ENCODE peak calls at places on chromosomes 12 and 14, in ten cellular contexts. One of them, this sample, is unnamed.

GRCh38 chr12:27615331-27615891 is 80.8 kb upstream of the REP15 start:
- DNase-seq in stomach: no peak
- DNase-seq in GM12891: no peak
- DNase-seq in GM23338: no peak
- DNase-seq in Panc1: no peak
- DNase-seq in GM12878: no peak
- DNase-seq in spleen: no peak
- DNase-seq in HCT116: peak
- DNase-seq in prostate gland: no peak
- DNase-seq in sigmoid colon: no peak
- DNase-seq in this sample: no peak

GRCh38 chr12:70823182-70823976 is 97.2 kb downstream of the PTPRR start:
- DNase-seq in stomach: no peak
- DNase-seq in GM12891: no peak
- DNase-seq in GM23338: peak
- DNase-seq in Panc1: no peak
- DNase-seq in GM12878: no peak
- DNase-seq in spleen: no peak
- DNase-seq in HCT116: no peak
- DNase-seq in prostate gland: no peak
- DNase-seq in sigmoid colon: no peak
- DNase-seq in this sample: no peak

GRCh38 chr12:70885952-70886351 is 34.6 kb downstream of the PTPRR start:
- DNase-seq in stomach: no peak
- DNase-seq in GM12891: no peak
- DNase-seq in GM23338: no peak
- DNase-seq in Panc1: no peak
- DNase-seq in GM12878: no peak
- DNase-seq in spleen: no peak
- DNase-seq in HCT116: no peak
- DNase-seq in prostate gland: no peak
- DNase-seq in sigmoid colon: no peak
- DNase-seq in this sample: no peak

GRCh38 chr12:124761876-124762275 is 101.8 kb downstream of the SCARB1 start:
- DNase-seq in stomach: no peak
- DNase-seq in GM12891: no peak
- DNase-seq in GM23338: no peak
- DNase-seq in Panc1: no peak
- DNase-seq in GM12878: no peak
- DNase-seq in spleen: no peak
- DNase-seq in HCT116: no peak
- DNase-seq in prostate gland: no peak
- DNase-seq in sigmoid colon: no peak
- DNase-seq in this sample: no peak

GRCh38 chr14:50038398-50039119 is 77.8 kb downstream of the VCPKMT start:
- DNase-seq in stomach: no peak
- DNase-seq in GM12891: peak
- DNase-seq in GM23338: peak
- DNase-seq in Panc1: peak
- DNase-seq in GM12878: peak
- DNase-seq in spleen: no peak
- DNase-seq in HCT116: no peak
- DNase-seq in prostate gland: no peak
- DNase-seq in sigmoid colon: no peak
- DNase-seq in this sample: no peak

GRCh38 chr14:50762001-50762930 is 68.7 kb downstream of the NIN start:
- DNase-seq in stomach: no peak
- DNase-seq in GM12891: no peak
- DNase-seq in GM23338: no peak
- DNase-seq in Panc1: no peak
- DNase-seq in GM12878: no peak
- DNase-seq in spleen: no peak
- DNase-seq in HCT116: no peak
- DNase-seq in prostate gland: no peak
- DNase-seq in sigmoid colon: no peak
- DNase-seq in this sample: no peak

GRCh38 chr12:62347922-62348650 is 87.9 kb downstream of the USP15 start:
- DNase-seq in stomach: no peak
- DNase-seq in GM12891: no peak
- DNase-seq in GM23338: no peak
- DNase-seq in Panc1: no peak
- DNase-seq in GM12878: no peak
- DNase-seq in spleen: no peak
- DNase-seq in HCT116: no peak
- DNase-seq in prostate gland: no peak
- DNase-seq in sigmoid colon: no peak
- DNase-seq in this sample: no peak

GRCh38 chr14:53520529-53520928 is 367.4 kb upstream of the DDHD1 start:
- DNase-seq in stomach: no peak
- DNase-seq in GM12891: no peak
- DNase-seq in GM23338: no peak
- DNase-seq in Panc1: no peak
- DNase-seq in GM12878: no peak
- DNase-seq in spleen: no peak
- DNase-seq in HCT116: no peak
- DNase-seq in prostate gland: no peak
- DNase-seq in sigmoid colon: no peak
- DNase-seq in this sample: no peak

DNA sequence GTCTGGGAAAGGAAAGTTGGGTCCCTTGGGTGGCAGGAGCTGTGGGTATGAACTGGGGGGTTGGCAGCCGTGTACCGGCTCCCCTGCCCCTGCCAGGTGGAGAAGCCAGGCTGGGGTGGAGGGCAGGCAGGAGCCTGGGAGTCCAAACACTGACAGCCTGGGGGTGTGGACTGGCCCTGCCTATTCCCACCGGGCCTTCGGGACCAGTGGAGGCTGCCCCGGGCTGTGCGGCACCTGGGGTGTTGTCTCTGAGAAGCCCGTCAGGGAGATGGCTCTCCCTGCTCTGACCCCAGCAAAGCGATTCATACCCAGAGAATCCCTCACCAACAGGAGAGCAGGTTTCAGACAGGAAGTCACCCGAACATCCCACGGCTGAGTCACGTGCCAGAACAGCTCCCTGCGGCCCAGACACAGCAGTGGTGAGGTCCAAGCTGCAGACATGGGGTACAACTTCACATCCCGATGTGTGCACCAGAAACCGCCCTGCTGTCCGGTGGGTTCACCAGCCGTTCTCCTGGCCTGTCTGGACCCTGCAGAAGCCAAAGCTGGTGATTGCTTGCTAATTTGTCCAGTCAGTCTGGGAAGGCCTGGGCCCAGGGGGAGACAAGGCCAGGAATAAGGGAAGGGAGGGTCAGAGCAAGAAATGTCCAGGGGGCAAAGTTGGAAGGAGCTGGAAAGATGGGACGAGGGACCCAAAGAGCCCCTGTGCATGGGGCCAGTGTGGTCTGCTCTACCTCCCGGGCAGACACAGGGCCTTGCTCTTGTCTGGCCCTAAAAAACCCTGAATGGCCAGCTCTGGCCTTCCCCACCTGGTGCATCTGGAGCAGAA is 2.1 kb upstream of the GPR132 start:
- DNase-seq in stomach: no peak
- DNase-seq in GM12891: no peak
- DNase-seq in GM23338: no peak
- DNase-seq in Panc1: no peak
- DNase-seq in GM12878: peak
- DNase-seq in spleen: peak
- DNase-seq in HCT116: no peak
- DNase-seq in prostate gland: no peak
- DNase-seq in sigmoid colon: no peak
- DNase-seq in this sample: no peak
- TF ChIP-seq POLR2AphosphoS5 in stomach: no peak
- TF ChIP-seq POLR2AphosphoS5 in GM12891: no peak
- TF ChIP-seq POLR2AphosphoS5 in GM23338: no peak
- TF ChIP-seq POLR2AphosphoS5 in Panc1: no peak
- TF ChIP-seq POLR2AphosphoS5 in GM12878: peak
- TF ChIP-seq POLR2AphosphoS5 in spleen: no peak
- TF ChIP-seq POLR2AphosphoS5 in HCT116: no peak
- TF ChIP-seq POLR2AphosphoS5 in prostate gland: no peak
- TF ChIP-seq POLR2AphosphoS5 in sigmoid colon: no peak
- TF ChIP-seq POLR2AphosphoS5 in this sample: no peak

GRCh38 chr14:105456736-105457703 is 17.6 kb upstream of the CRIP2 start:
- DNase-seq in stomach: no peak
- DNase-seq in GM12891: no peak
- DNase-seq in GM23338: no peak
- DNase-seq in Panc1: no peak
- DNase-seq in GM12878: no peak
- DNase-seq in spleen: no peak
- DNase-seq in HCT116: no peak
- DNase-seq in prostate gland: no peak
- DNase-seq in sigmoid colon: no peak
- DNase-seq in this sample: no peak

GRCh38 chr14:105458571-105458970 is 16.1 kb upstream of the CRIP2 start:
- DNase-seq in stomach: no peak
- DNase-seq in GM12891: no peak
- DNase-seq in GM23338: no peak
- DNase-seq in Panc1: no peak
- DNase-seq in GM12878: no peak
- DNase-seq in spleen: no peak
- DNase-seq in HCT116: no peak
- DNase-seq in prostate gland: no peak
- DNase-seq in sigmoid colon: no peak
- DNase-seq in this sample: no peak

GRCh38 chr14:105460116-105460515 is 14.5 kb upstream of the CRIP2 start:
- DNase-seq in stomach: no peak
- DNase-seq in GM12891: no peak
- DNase-seq in GM23338: no peak
- DNase-seq in Panc1: no peak
- DNase-seq in GM12878: no peak
- DNase-seq in spleen: no peak
- DNase-seq in HCT116: no peak
- DNase-seq in prostate gland: no peak
- DNase-seq in sigmoid colon: no peak
- DNase-seq in this sample: no peak

GRCh38 chr14:105455766-105456660 is 18.6 kb upstream of the CRIP2 start:
- DNase-seq in stomach: no peak
- DNase-seq in GM12891: no peak
- DNase-seq in GM23338: no peak
- DNase-seq in Panc1: no peak
- DNase-seq in GM12878: no peak
- DNase-seq in spleen: no peak
- DNase-seq in HCT116: no peak
- DNase-seq in prostate gland: no peak
- DNase-seq in sigmoid colon: no peak
- DNase-seq in this sample: no peak

DNA sequence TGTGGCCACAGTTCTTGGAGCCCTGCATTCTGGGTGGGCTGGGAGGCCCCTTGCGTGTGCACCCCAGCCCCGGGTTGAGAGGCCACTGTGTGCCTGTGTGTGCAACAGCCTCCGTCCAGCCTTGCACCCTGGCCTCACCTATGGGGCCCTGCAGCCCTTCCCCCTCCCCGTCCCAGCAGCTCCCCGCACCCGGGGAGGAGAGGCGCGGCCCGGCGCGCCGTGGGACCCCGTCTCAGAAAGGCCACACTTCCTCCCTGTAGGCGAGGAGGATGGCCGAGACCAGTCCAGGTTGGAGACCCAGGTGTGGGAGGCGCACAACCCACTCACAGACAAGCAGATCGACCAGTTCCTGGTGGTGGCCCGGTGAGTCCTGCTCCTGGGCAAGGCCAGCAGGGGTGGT is 16.6 kb upstream of the CRIP2 start:
- DNase-seq in stomach: no peak
- DNase-seq in GM12891: no peak
- DNase-seq in GM23338: no peak
- DNase-seq in Panc1: no peak
- DNase-seq in GM12878: no peak
- DNase-seq in spleen: no peak
- DNase-seq in HCT116: no peak
- DNase-seq in prostate gland: no peak
- DNase-seq in sigmoid colon: no peak
- DNase-seq in this sample: no peak
- TF ChIP-seq POLR2AphosphoS5 in stomach: no peak
- TF ChIP-seq POLR2AphosphoS5 in GM12891: no peak
- TF ChIP-seq POLR2AphosphoS5 in GM23338: no peak
- TF ChIP-seq POLR2AphosphoS5 in Panc1: no peak
- TF ChIP-seq POLR2AphosphoS5 in GM12878: no peak
- TF ChIP-seq POLR2AphosphoS5 in spleen: no peak
- TF ChIP-seq POLR2AphosphoS5 in HCT116: no peak
- TF ChIP-seq POLR2AphosphoS5 in prostate gland: no peak
- TF ChIP-seq POLR2AphosphoS5 in sigmoid colon: no peak
- TF ChIP-seq POLR2AphosphoS5 in this sample: no peak

GRCh38 chr12:132492951-132493350 is 3.0 kb downstream of the FBRSL1 start:
- DNase-seq in stomach: no peak
- DNase-seq in GM12891: no peak
- DNase-seq in GM23338: no peak
- DNase-seq in Panc1: no peak
- DNase-seq in GM12878: no peak
- DNase-seq in spleen: no peak
- DNase-seq in HCT116: no peak
- DNase-seq in prostate gland: no peak
- DNase-seq in sigmoid colon: no peak
- DNase-seq in this sample: no peak

GRCh38 chr12:132495629-132496207 is 5.8 kb downstream of the FBRSL1 start:
- DNase-seq in stomach: no peak
- DNase-seq in GM12891: no peak
- DNase-seq in GM23338: no peak
- DNase-seq in Panc1: no peak
- DNase-seq in GM12878: no peak
- DNase-seq in spleen: no peak
- DNase-seq in HCT116: no peak
- DNase-seq in prostate gland: no peak
- DNase-seq in sigmoid colon: no peak
- DNase-seq in this sample: no peak

GRCh38 chr12:132495165-132495544 is 5.2 kb downstream of the FBRSL1 start:
- DNase-seq in stomach: no peak
- DNase-seq in GM12891: no peak
- DNase-seq in GM23338: no peak
- DNase-seq in Panc1: no peak
- DNase-seq in GM12878: no peak
- DNase-seq in spleen: no peak
- DNase-seq in HCT116: no peak
- DNase-seq in prostate gland: no peak
- DNase-seq in sigmoid colon: no peak
- DNase-seq in this sample: no peak

GRCh38 chr12:132493482-132494178 is 3.7 kb downstream of the FBRSL1 start:
- DNase-seq in stomach: no peak
- DNase-seq in GM12891: no peak
- DNase-seq in GM23338: no peak
- DNase-seq in Panc1: no peak
- DNase-seq in GM12878: no peak
- DNase-seq in spleen: no peak
- DNase-seq in HCT116: no peak
- DNase-seq in prostate gland: no peak
- DNase-seq in sigmoid colon: no peak
- DNase-seq in this sample: no peak

DNA sequence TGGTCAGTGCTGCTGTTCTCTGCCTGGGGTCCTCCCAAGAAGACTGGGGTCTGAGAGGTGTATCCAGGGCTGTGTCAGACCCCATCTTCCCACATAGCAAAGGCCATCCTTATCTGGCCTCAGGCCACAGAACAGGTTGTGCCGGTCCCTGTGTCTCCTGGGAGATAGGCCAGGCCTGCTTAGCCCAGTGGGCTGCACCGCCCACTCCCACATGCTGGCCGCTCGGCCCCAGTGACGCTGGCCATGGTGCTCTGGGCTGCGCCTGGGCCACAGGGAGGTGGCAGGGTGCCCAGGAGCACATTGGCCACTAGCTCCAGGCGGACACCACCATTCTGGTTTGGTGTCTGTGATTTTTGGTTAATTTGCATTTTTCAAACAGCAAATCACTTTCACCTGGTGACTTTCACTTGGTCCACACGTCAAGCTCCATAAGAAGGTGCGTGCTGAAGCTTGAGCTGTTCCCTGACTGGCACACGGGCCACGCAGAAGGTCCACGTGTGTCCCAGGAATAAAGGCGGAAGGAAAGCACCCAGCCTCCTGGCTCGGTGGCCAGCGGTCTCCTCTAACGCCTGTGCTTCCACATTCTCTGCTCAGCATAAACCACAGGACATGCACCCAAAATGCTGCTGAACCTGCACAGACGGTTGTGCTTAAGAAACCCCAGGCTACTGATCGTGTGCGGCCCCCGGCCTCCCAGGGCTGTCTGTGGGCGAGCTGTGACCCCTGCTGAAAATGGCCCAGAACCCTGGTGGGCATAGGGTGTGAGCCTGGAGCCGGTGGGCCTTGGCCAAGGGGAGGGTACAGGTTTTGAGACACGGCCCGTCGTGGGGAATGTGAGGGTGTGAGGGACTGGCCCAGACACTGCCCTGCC is 4.6 kb downstream of the FBRSL1 start:
- DNase-seq in stomach: peak
- DNase-seq in GM12891: no peak
- DNase-seq in GM23338: no peak
- DNase-seq in Panc1: no peak
- DNase-seq in GM12878: no peak
- DNase-seq in spleen: no peak
- DNase-seq in HCT116: no peak
- DNase-seq in prostate gland: peak
- DNase-seq in sigmoid colon: no peak
- DNase-seq in this sample: no peak
- TF ChIP-seq POLR2AphosphoS5 in stomach: no peak
- TF ChIP-seq POLR2AphosphoS5 in GM12891: no peak
- TF ChIP-seq POLR2AphosphoS5 in GM23338: no peak
- TF ChIP-seq POLR2AphosphoS5 in Panc1: no peak
- TF ChIP-seq POLR2AphosphoS5 in GM12878: no peak
- TF ChIP-seq POLR2AphosphoS5 in spleen: peak
- TF ChIP-seq POLR2AphosphoS5 in HCT116: no peak
- TF ChIP-seq POLR2AphosphoS5 in prostate gland: peak
- TF ChIP-seq POLR2AphosphoS5 in sigmoid colon: no peak
- TF ChIP-seq POLR2AphosphoS5 in this sample: no peak

GRCh38 chr14:104708606-104709268 is 15.3 kb upstream of the ADSS1 start:
- DNase-seq in stomach: peak
- DNase-seq in GM12891: peak
- DNase-seq in GM23338: peak
- DNase-seq in Panc1: no peak
- DNase-seq in GM12878: no peak
- DNase-seq in spleen: peak
- DNase-seq in HCT116: no peak
- DNase-seq in prostate gland: peak
- DNase-seq in sigmoid colon: no peak
- DNase-seq in this sample: no peak
- TF ChIP-seq POLR2AphosphoS5 in stomach: no peak
- TF ChIP-seq POLR2AphosphoS5 in GM12891: no peak
- TF ChIP-seq POLR2AphosphoS5 in GM23338: peak
- TF ChIP-seq POLR2AphosphoS5 in Panc1: no peak
- TF ChIP-seq POLR2AphosphoS5 in GM12878: no peak
- TF ChIP-seq POLR2AphosphoS5 in spleen: peak
- TF ChIP-seq POLR2AphosphoS5 in HCT116: no peak
- TF ChIP-seq POLR2AphosphoS5 in prostate gland: peak
- TF ChIP-seq POLR2AphosphoS5 in sigmoid colon: no peak
- TF ChIP-seq POLR2AphosphoS5 in this sample: peak

This sample was measured in esophagus muscularis mucosa.